ENCODE peak calls at places on chromosomes 4 and X, in ten cellular contexts. K is iPS DF 6.9; Y is HCT116; G is body of pancreas; I is heart left ventricle; T is PC-3; O is thyroid gland; X is effector memory CD4-positive, alpha-beta T cell; S is GM23338; L is Peyer's patch. N is an unnamed sample.

GRCh38 chrX:129759576-129760061 is 20.1 kb upstream of the SASH3 start:
- DNase-seq in K (no peak), Y (no peak), G (no peak), I (no peak), T (peak), O (peak), X (no peak), S (peak), L (no peak), N (no peak)

GRCh38 chr4:153933851-153934688 is 145.2 kb upstream of the SFRP2 start:
- DNase-seq in K (no peak), Y (no peak), G (no peak), I (no peak), T (no peak), O (no peak), X (no peak), S (no peak), L (no peak), N (peak)

GRCh38 chr4:168995537-168996295 is 14.3 kb downstream of the CBR4 start:
- DNase-seq in K (no peak), Y (no peak), G (no peak), I (no peak), T (peak), O (no peak), X (no peak), S (no peak), L (no peak), N (no peak)

GRCh38 chrX:134423606-134424005 is 36.4 kb upstream of the HPRT1 start:
- DNase-seq in K (no peak), Y (no peak), G (no peak), I (no peak), T (peak), O (no peak), X (no peak), S (no peak), L (no peak), N (no peak)

GRCh38 chr4:138448169-138448568 is 206.0 kb upstream of the SLC7A11 start:
- DNase-seq in K (no peak), Y (no peak), G (no peak), I (no peak), T (no peak), O (no peak), X (no peak), S (no peak), L (no peak), N (no peak)

GRCh38 chrX:15911729-15912550 is 57.3 kb upstream of the AP1S2 start:
- DNase-seq in K (no peak), Y (no peak), G (no peak), I (no peak), T (peak), O (no peak), X (no peak), S (no peak), L (no peak), N (no peak)

GRCh38 chrX:69133561-69134542 is 31.4 kb downstream of the PJA1 start:
- DNase-seq in K (no peak), Y (peak), G (peak), I (no peak), T (peak), O (peak), X (no peak), S (peak), L (no peak), N (peak)

GRCh38 chrX:132071260-132071659 is 48.2 kb downstream of the STK26 start:
- DNase-seq in K (no peak), Y (no peak), G (no peak), I (no peak), T (peak), O (no peak), X (no peak), S (peak), L (no peak), N (no peak)

GRCh38 chr4:183920512-183920911 is 15.4 kb downstream of the STOX2 start:
- DNase-seq in K (no peak), Y (no peak), G (no peak), I (no peak), T (no peak), O (no peak), X (no peak), S (no peak), L (no peak), N (no peak)

GRCh38 chr4:138671606-138672084 is 343.9 kb upstream of the NOCT start:
- DNase-seq in K (no peak), Y (no peak), G (no peak), I (no peak), T (no peak), O (no peak), X (no peak), S (no peak), L (no peak), N (no peak)

GRCh38 chrX:69152398-69152797 is 12.9 kb downstream of the PJA1 start:
- DNase-seq in K (no peak), Y (no peak), G (peak), I (no peak), T (peak), O (peak), X (no peak), S (no peak), L (no peak), N (no peak)

GRCh38 chr4:112840061-112840460 is 203.1 kb downstream of the LARP7 start:
- DNase-seq in K (no peak), Y (no peak), G (no peak), I (no peak), T (no peak), O (no peak), X (no peak), S (peak), L (no peak), N (no peak)

GRCh38 chr4:7625073-7625472 is 190.3 kb upstream of the PSAPL1 start:
- DNase-seq in K (no peak), Y (no peak), G (no peak), I (peak), T (peak), O (no peak), X (no peak), S (no peak), L (no peak), N (no peak)

GRCh38 chr4:139736257-139736626 is 70.6 kb downstream of the MGST2 start:
- DNase-seq in K (no peak), Y (no peak), G (no peak), I (no peak), T (no peak), O (no peak), X (no peak), S (peak), L (no peak), N (no peak)

GRCh38 chr4:139734875-139735380 is 69.3 kb downstream of the MGST2 start:
- DNase-seq in K (peak), Y (no peak), G (peak), I (peak), T (peak), O (peak), X (no peak), S (peak), L (peak), N (peak)

GRCh38 chr4:139734201-139734874 is 68.7 kb downstream of the MGST2 start:
- DNase-seq in K (no peak), Y (no peak), G (no peak), I (no peak), T (no peak), O (no peak), X (no peak), S (no peak), L (no peak), N (peak)

GRCh38 chr4:139736661-139737060 is 71.0 kb downstream of the MGST2 start:
- DNase-seq in K (no peak), Y (no peak), G (no peak), I (no peak), T (no peak), O (no peak), X (no peak), S (peak), L (no peak), N (no peak)

GRCh38 chr4:139735381-139736256 is 70.0 kb downstream of the MGST2 start:
- DNase-seq in K (no peak), Y (no peak), G (peak), I (peak), T (no peak), O (no peak), X (no peak), S (peak), L (no peak), N (peak)
- H3K4me3 ChIP-seq in K (peak), Y (no peak), G (no peak), I (peak), T (peak), O (no peak), X (peak), S (peak), L (peak), N (peak)

DNA sequence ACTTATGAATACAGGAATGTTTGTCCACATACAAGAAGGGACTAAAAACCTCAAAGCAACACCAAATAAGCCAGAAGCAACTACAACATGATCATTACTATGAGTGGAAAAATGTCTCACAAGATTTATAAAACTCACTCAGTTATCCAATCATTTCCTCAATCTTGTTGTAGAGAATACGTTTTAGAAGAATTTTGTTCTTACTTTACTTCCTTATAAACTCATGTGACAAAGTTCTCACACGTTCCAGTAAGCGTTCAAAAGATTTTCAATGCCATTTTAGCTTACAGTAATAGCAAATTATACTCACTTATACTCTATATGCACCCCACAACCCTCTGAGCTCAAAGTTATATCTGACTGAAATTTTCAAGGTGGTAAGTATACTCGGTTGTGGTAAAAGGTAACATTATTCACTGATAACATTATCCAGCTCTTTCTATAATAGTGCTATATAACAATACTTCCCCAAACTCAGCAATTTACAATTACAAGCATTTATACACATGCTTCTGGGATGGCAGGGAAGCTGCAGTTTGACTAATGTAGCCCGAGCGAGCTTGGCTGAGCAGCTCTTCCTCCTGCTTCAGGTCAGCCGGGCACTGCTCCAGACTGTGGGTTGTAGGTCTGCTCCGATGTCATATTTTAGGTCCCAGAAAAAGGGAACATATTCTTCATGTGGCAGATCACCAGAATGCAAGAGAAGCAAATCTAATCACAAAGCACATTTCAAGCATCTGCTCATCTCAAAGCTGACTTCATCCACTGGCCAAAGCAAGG is 226.3 kb downstream of the RCHY1 start:
- DNase-seq in K (no peak), Y (no peak), G (no peak), I (no peak), T (no peak), O (no peak), X (no peak), S (no peak), L (no peak), N (no peak)
- H3K27ac ChIP-seq in K (no peak), Y (no peak), G (no peak), I (no peak), T (no peak), O (no peak), X (no peak), S (no peak), L (no peak), N (no peak)

GRCh38 chr4:40547446-40548132 is 82.1 kb downstream of the RBM47 start:
- DNase-seq in K (no peak), Y (no peak), G (no peak), I (no peak), T (peak), O (no peak), X (no peak), S (no peak), L (no peak), N (no peak)

GRCh38 chr4:40553995-40554394 is 75.7 kb downstream of the RBM47 start:
- DNase-seq in K (no peak), Y (no peak), G (no peak), I (no peak), T (no peak), O (no peak), X (no peak), S (no peak), L (no peak), N (no peak)

GRCh38 chr4:40552536-40552935 is 77.1 kb downstream of the RBM47 start:
- DNase-seq in K (no peak), Y (no peak), G (peak), I (no peak), T (peak), O (no peak), X (no peak), S (peak), L (no peak), N (no peak)

GRCh38 chr4:40548256-40548655 is 81.4 kb downstream of the RBM47 start:
- DNase-seq in K (no peak), Y (no peak), G (no peak), I (no peak), T (no peak), O (no peak), X (no peak), S (no peak), L (no peak), N (no peak)

DNA sequence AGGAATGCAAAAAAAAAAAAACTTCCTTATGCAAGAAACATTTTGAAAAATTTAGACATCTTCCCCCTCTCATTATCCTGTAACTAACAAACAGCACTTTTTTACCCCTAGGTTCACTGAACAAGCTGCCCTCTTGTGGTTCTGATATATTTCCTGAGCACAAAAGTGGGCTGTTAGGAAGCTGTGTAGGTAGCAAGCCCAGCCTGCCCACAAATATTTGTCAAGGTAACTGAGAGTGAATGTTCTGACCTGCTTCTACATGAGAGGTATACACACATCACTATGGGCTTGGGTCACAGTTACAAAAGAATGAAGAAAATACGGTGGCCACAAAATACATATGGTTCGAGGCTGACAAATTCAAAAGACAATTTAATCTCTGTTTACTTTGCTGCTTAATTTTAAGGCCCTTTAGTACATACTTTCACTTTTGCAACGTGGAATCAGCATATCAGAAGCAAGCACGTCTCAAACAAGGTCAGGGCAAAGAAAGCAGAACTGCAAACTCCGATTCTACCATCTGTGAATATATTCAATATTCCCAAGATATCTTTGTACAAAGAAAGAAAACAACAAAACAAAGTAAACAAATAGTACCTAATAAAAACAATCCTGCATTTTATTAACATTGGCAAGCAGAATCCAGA is 78.6 kb downstream of the RBM47 start:
- DNase-seq in K (no peak), Y (peak), G (peak), I (no peak), T (peak), O (peak), X (no peak), S (peak), L (no peak), N (no peak)
- H3K4me3 ChIP-seq in K (no peak), Y (peak), G (no peak), I (peak), T (peak), O (no peak), X (peak), S (no peak), L (peak), N (peak)

GRCh38 chrX:114905251-114905650 is 112.2 kb downstream of the IL13RA2 start:
- DNase-seq in K (no peak), Y (no peak), G (no peak), I (no peak), T (peak), O (no peak), X (no peak), S (no peak), L (no peak), N (no peak)

GRCh38 chrX:114903618-114904017 is 113.8 kb downstream of the IL13RA2 start:
- DNase-seq in K (no peak), Y (no peak), G (no peak), I (no peak), T (no peak), O (no peak), X (no peak), S (no peak), L (no peak), N (no peak)

GRCh38 chrX:114906978-114907510 is 110.4 kb downstream of the IL13RA2 start:
- DNase-seq in K (peak), Y (no peak), G (no peak), I (no peak), T (no peak), O (no peak), X (no peak), S (peak), L (no peak), N (no peak)
- H3K27ac ChIP-seq in K (no peak), Y (no peak), G (no peak), I (no peak), T (no peak), O (no peak), X (no peak), S (peak), L (no peak), N (no peak)

DNA sequence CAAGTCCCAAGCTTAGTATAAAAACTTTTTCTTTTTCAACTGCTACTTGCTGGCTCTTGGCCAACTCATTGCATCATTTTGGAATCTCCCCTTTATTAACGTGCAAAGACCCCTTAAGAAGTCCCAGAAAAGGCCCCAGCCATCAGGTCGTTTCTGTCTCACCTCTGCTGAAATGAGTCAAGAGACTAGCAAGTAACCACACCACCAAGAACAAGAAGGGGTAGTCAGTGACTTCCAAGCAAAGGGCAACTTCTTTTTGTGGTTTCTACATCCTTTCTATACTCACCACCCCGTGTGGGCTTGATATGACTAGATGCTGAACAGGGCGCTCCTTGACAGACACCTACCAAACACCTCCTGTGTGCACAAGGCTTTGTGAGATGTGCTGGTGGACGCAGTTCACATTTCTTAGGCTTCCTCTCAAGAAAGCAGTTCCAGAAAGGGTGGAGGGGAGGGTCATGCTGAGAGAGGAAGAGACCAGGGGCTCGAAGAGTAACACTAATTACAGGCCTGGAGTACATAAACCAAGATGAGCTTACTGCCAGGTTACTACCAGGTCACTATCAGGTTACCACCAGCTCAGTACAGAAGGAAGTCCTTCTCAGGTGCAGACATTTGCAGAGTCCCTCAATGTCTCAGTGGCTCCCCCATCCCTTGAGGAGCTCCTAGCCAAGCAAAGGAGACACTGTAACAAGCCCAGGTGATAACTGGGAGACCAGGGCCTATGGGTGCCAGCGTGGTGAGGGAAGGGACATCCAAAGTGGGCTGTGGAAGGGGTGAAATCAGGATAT is 19.3 kb downstream of the JAKMIP1 start:
- DNase-seq in K (no peak), Y (no peak), G (no peak), I (no peak), T (no peak), O (no peak), X (peak), S (no peak), L (peak), N (no peak)
- H3K4me3 ChIP-seq in K (no peak), Y (no peak), G (no peak), I (no peak), T (no peak), O (no peak), X (no peak), S (no peak), L (no peak), N (no peak)

GRCh38 chr4:165379662-165380061 is 854 bp downstream of the CPE start:
- DNase-seq in K (no peak), Y (no peak), G (peak), I (no peak), T (no peak), O (peak), X (no peak), S (peak), L (no peak), N (peak)

GRCh38 chr4:165381821-165382373 is 3.1 kb downstream of the CPE start:
- DNase-seq in K (no peak), Y (no peak), G (no peak), I (no peak), T (no peak), O (no peak), X (no peak), S (no peak), L (no peak), N (no peak)

GRCh38 chr4:165378763-165379631 is at the start of gene CPE:
- DNase-seq in K (no peak), Y (peak), G (peak), I (peak), T (peak), O (peak), X (peak), S (peak), L (peak), N (peak)

GRCh38 chr4:165375465-165375864 is 3.3 kb upstream of the CPE start:
- DNase-seq in K (no peak), Y (no peak), G (no peak), I (no peak), T (no peak), O (no peak), X (no peak), S (no peak), L (no peak), N (no peak)

GRCh38 chr4:165378398-165378762 is 428 bp upstream of the CPE start:
- DNase-seq in K (no peak), Y (no peak), G (no peak), I (no peak), T (no peak), O (no peak), X (no peak), S (no peak), L (no peak), N (no peak)
- H3K27ac ChIP-seq in K (no peak), Y (peak), G (peak), I (no peak), T (no peak), O (peak), X (no peak), S (no peak), L (no peak), N (peak)

DNA sequence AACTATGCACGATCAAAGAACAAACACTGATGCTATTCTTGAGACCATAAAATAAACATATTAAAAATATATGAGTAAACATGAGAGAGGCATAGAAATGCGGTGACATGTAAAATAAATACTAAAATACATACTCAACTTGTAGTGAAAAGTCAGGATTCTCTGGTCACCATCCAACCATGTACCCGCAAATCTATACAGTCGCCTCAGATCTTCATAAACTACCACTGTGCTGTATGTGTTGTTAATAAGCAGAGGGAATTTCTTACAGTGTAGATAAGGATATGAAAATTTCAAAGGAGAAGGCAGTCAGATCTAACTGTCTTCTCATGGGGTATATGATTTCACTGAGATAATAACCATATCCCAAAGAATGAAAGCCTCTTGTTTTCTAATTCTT is 67.8 kb upstream of the FAM47B start:
- DNase-seq in K (no peak), Y (no peak), G (no peak), I (no peak), T (peak), O (no peak), X (no peak), S (no peak), L (no peak), N (no peak)
- H3K4me3 ChIP-seq in K (no peak), Y (no peak), G (no peak), I (no peak), T (peak), O (no peak), X (no peak), S (no peak), L (no peak), N (no peak)

GRCh38 chr4:73613130-73613529 is 7.1 kb downstream of the RASSF6 start:
- DNase-seq in K (no peak), Y (no peak), G (no peak), I (no peak), T (peak), O (no peak), X (no peak), S (no peak), L (no peak), N (no peak)
- H3K27ac ChIP-seq in K (no peak), Y (no peak), G (no peak), I (no peak), T (peak), O (no peak), X (no peak), S (no peak), L (no peak), N (no peak)

N was measured in uterus.